ENCODE peak calls at places on chromosomes 12 and 14, in six cellular contexts. M is NCI-H774; C is GM04504; I is activated T-helper 9 cell treated with anti-CD3 and anti-CD28 coated beads, Interleukin-2, amount 50 U/mL, for 16 hours; F is T-helper 1 cell; P is activated T-helper 1 cell treated with Interleukin-2 at 50 U/mL for 16 hours. A is an unnamed sample.

GRCh38 chr14:93531644-93532043 is 100.9 kb downstream of the UNC79 start:
- DNase-seq in M (no peak), F (no peak), P (no peak), C (no peak), I (no peak), A (no peak)

GRCh38 chr12:46585854-46586621 is 213.5 kb upstream of the SLC38A2 start:
- DNase-seq in F (peak), C (no peak), I (no peak), P (peak), M (peak), A (peak)

GRCh38 chr14:21699551-21699950 is 25.9 kb upstream of the OR4E1 start:
- DNase-seq in P (no peak), C (no peak), I (no peak), M (no peak), F (no peak), A (no peak)

GRCh38 chr12:92146865-92147264 is 1.2 kb upstream of the BTG1 start:
- DNase-seq in P (no peak), I (no peak), F (no peak), M (no peak), C (no peak), A (no peak)

GRCh38 chr14:94795372-94795771 is 25.5 kb upstream of the GSC start:
- DNase-seq in F (no peak), C (no peak), M (no peak), I (no peak), P (no peak), A (no peak)

GRCh38 chr12:91984571-91984970 is 161.1 kb downstream of the BTG1 start:
- DNase-seq in I (no peak), M (no peak), C (no peak), F (no peak), P (no peak), A (no peak)

GRCh38 chr14:72739446-72740405 is 154.2 kb downstream of the DPF3 start:
- DNase-seq in M (no peak), C (no peak), P (no peak), F (no peak), I (no peak), A (no peak)

GRCh38 chr14:22189873-22190272 is 399.2 kb downstream of the DAD1 start:
- DNase-seq in M (no peak), C (no peak), I (no peak), P (no peak), F (no peak), A (no peak)

GRCh38 chr12:47394070-47394469 is 311.8 kb downstream of the RPAP3 start:
- DNase-seq in P (no peak), M (no peak), C (no peak), I (no peak), F (no peak), A (no peak)

GRCh38 chr12:55728185-55728931 is 451 bp downstream of the CD63 start:
- DNase-seq in I (no peak), M (peak), C (no peak), P (no peak), F (no peak), A (peak)

GRCh38 chr12:105079011-105079570 is 5.2 kb downstream of the ALDH1L2 start:
- DNase-seq in P (no peak), C (no peak), M (no peak), I (no peak), F (no peak), A (no peak)

GRCh38 chr12:96136720-96137378 is 57.3 kb upstream of the ELK3 start:
- DNase-seq in I (no peak), F (no peak), P (no peak), C (no peak), M (no peak), A (no peak)

GRCh38 chr14:75088566-75089373 is 19.3 kb downstream of the ZC2HC1C start:
- DNase-seq in F (peak), P (no peak), I (no peak), M (peak), C (peak), A (peak)

GRCh38 chr12:98743362-98743953 is 98.4 kb downstream of the APAF1 start:
- DNase-seq in C (no peak), F (peak), M (no peak), P (no peak), I (no peak), A (no peak)

GRCh38 chr14:92531151-92531873 is 17.7 kb downstream of the RIN3 start:
- DNase-seq in I (no peak), M (no peak), F (no peak), P (no peak), C (no peak), A (peak)

A was measured in immature natural killer cell.